ENCODE peak calls at places on chromosomes 11 and 22, in nine cellular contexts. O is Right ventricle myocardium superior; L is NCI-H2171; Z is IMR-90; T is left ventricle myocardium inferior; J is CD8-positive, alpha-beta T cell; D is left ventricle myocardium superior; M is prostate gland; G is anterior cingulate cortex. U is an unnamed sample.

GRCh38 chr11:31844351-31844750 is 33.2 kb upstream of the PAX6 start:
- DNase-seq in O (no peak), L (no peak), Z (no peak), T (no peak), J (no peak), D (no peak), M (no peak), G (no peak), U (no peak)

GRCh38 chr11:107683070-107683469 is 28.8 kb downstream of the SLN start:
- DNase-seq in O (no peak), L (no peak), Z (no peak), T (no peak), J (no peak), D (no peak), M (no peak), G (no peak), U (no peak)

GRCh38 chr11:67082071-67082791 is 25.6 kb downstream of the RHOD start:
- DNase-seq in O (peak; percentile 45), L (no peak), Z (no peak), T (no peak), J (no peak), D (no peak), M (no peak), G (no peak), U (no peak)

GRCh38 chr11:65047581-65048422 is 6.8 kb downstream of the SAC3D1 start:
- DNase-seq in O (peak; percentile 63), L (no peak), Z (no peak), T (peak; percentile 29), J (no peak), D (peak; percentile 65), M (no peak), G (no peak), U (no peak)

GRCh38 chr22:35631597-35631996 is 14.5 kb upstream of the MB start:
- DNase-seq in O (no peak), L (no peak), Z (no peak), T (no peak), J (no peak), D (no peak), M (no peak), G (no peak), U (no peak)

GRCh38 chr11:70432065-70432464 is 33.7 kb downstream of the CTTN start:
- DNase-seq in O (no peak), L (no peak), Z (no peak), T (no peak), J (no peak), D (no peak), M (no peak), G (no peak), U (no peak)

GRCh38 chr22:46969961-46970360 is 207.5 kb downstream of the TBC1D22A start:
- DNase-seq in O (no peak), L (no peak), Z (no peak), T (no peak), J (no peak), D (no peak), M (no peak), G (no peak), U (no peak)

GRCh38 chr11:73542175-73542574 is 55.7 kb downstream of the FAM168A start:
- DNase-seq in O (no peak), L (no peak), Z (no peak), T (no peak), J (no peak), D (no peak), M (no peak), G (no peak), U (no peak)

GRCh38 chr11:45606514-45607024 is 58.9 kb downstream of the CHST1 start:
- DNase-seq in O (no peak), L (no peak), Z (no peak), T (no peak), J (no peak), D (no peak), M (no peak), G (peak; percentile 51), U (no peak)

GRCh38 chr22:49909476-49910205 is 8.6 kb downstream of the ALG12 start:
- DNase-seq in O (no peak), L (no peak), Z (no peak), T (no peak), J (no peak), D (no peak), M (no peak), G (no peak), U (no peak)

GRCh38 chr22:19488884-19489843 is 9.4 kb downstream of the CDC45 start:
- DNase-seq in O (no peak), L (no peak), Z (peak; percentile 23), T (no peak), J (no peak), D (no peak), M (no peak), G (no peak), U (no peak)

GRCh38 chr22:32591620-32592019 is 117.0 kb downstream of the FBXO7 start:
- DNase-seq in O (no peak), L (no peak), Z (peak; percentile 88), T (no peak), J (no peak), D (no peak), M (no peak), G (no peak), U (no peak)

GRCh38 chr11:92557848-92558247 is 333.2 kb downstream of the FAT3 start:
- DNase-seq in O (no peak), L (no peak), Z (no peak), T (no peak), J (no peak), D (no peak), M (no peak), G (no peak), U (no peak)

GRCh38 chr11:44744160-44744559 is 17.4 kb downstream of the TSPAN18 start:
- DNase-seq in O (no peak), L (peak; percentile 36), Z (peak; percentile 44), T (no peak), J (no peak), D (no peak), M (no peak), G (no peak), U (no peak)

GRCh38 chr11:14578551-14578956 is 58.4 kb upstream of the PSMA1 start:
- DNase-seq in O (no peak), L (no peak), Z (peak; percentile 54), T (no peak), J (peak; percentile 80), D (no peak), M (peak; percentile 8), G (no peak), U (peak; percentile 3)

GRCh38 chr11:68891356-68891948 is 12.2 kb downstream of the MRPL21 start:
- DNase-seq in O (no peak), L (no peak), Z (no peak), T (no peak), J (no peak), D (no peak), M (peak; percentile 24), G (no peak), U (no peak)

GRCh38 chr11:32722255-32722654 is 72.2 kb downstream of the CCDC73 start:
- DNase-seq in O (no peak), L (no peak), Z (no peak), T (no peak), J (no peak), D (no peak), M (no peak), G (no peak), U (no peak)

GRCh38 chr11:45664376-45665205 is 831 bp downstream of the CHST1 start:
- DNase-seq in O (no peak), L (no peak), Z (no peak), T (no peak), J (no peak), D (no peak), M (no peak), G (peak; percentile 18), U (no peak)

GRCh38 chr22:36049678-36049997 is 21.0 kb upstream of the RBFOX2 start:
- DNase-seq in O (no peak), L (no peak), Z (no peak), T (no peak), J (no peak), D (no peak), M (no peak), G (no peak), U (no peak)

GRCh38 chr11:121418625-121419114 is 33.4 kb upstream of the SORL1 start:
- DNase-seq in O (peak; percentile 60), L (no peak), Z (no peak), T (no peak), J (peak; percentile 77), D (peak; percentile 36), M (no peak), G (no peak), U (no peak)

U was measured in activated CD4-positive, alpha-beta T cell treated with anti-CD3 and anti-CD28 coated beads for 24 hours.